ENCODE peak calls at places on chromosomes 2 and 18, in six cellular contexts. One of them, this sample, is unnamed. For H3K4me1, the result is how much of the 10 kb centered on the place peaks cover.

GRCh38 chr2:45769786-45770576 is 118.5 kb downstream of the PRKCE start:
- DNase-seq in endodermal cell: no peak
- DNase-seq in mesendoderm: no peak
- DNase-seq in right cardiac atrium: no peak
- DNase-seq in mucosa of descending colon: no peak
- DNase-seq in thoracic aorta: no peak
- DNase-seq in this sample: no peak

GRCh38 chr2:129716781-129717559 is 262.5 kb upstream of the RAB6C start:
- DNase-seq in mesendoderm: peak
- DNase-seq in thoracic aorta: no peak
- DNase-seq in mucosa of descending colon: no peak
- DNase-seq in endodermal cell: peak
- DNase-seq in right cardiac atrium: no peak
- DNase-seq in this sample: no peak

GRCh38 chr2:235048549-235048948 is 96.7 kb downstream of the SH3BP4 start:
- DNase-seq in endodermal cell: peak
- DNase-seq in mucosa of descending colon: no peak
- DNase-seq in mesendoderm: no peak
- DNase-seq in right cardiac atrium: peak
- DNase-seq in thoracic aorta: no peak
- DNase-seq in this sample: peak

GRCh38 chr2:241869087-241869961 is at the start of gene RTP5:
- DNase-seq in mucosa of descending colon: no peak
- DNase-seq in mesendoderm: no peak
- DNase-seq in endodermal cell: no peak
- DNase-seq in thoracic aorta: no peak
- DNase-seq in right cardiac atrium: peak
- DNase-seq in this sample: no peak

GRCh38 chr2:99677814-99678213 is 188.0 kb upstream of the REV1 start:
- DNase-seq in mesendoderm: no peak
- DNase-seq in right cardiac atrium: no peak
- DNase-seq in mucosa of descending colon: no peak
- DNase-seq in thoracic aorta: no peak
- DNase-seq in endodermal cell: no peak
- DNase-seq in this sample: no peak

GRCh38 chr2:14633451-14634211 is 1.1 kb downstream of the LRATD1 start:
- DNase-seq in mesendoderm: peak
- DNase-seq in right cardiac atrium: peak
- DNase-seq in thoracic aorta: no peak
- DNase-seq in endodermal cell: peak
- DNase-seq in mucosa of descending colon: peak
- DNase-seq in this sample: no peak

GRCh38 chr2:147378403-147378802 is 466.4 kb upstream of the ACVR2A start:
- DNase-seq in endodermal cell: no peak
- DNase-seq in thoracic aorta: no peak
- DNase-seq in mucosa of descending colon: no peak
- DNase-seq in mesendoderm: no peak
- DNase-seq in right cardiac atrium: no peak
- DNase-seq in this sample: no peak

GRCh38 chr2:54838585-54839035 is 115.1 kb downstream of the EML6 start:
- DNase-seq in thoracic aorta: peak
- DNase-seq in right cardiac atrium: peak
- DNase-seq in endodermal cell: peak
- DNase-seq in mesendoderm: peak
- DNase-seq in mucosa of descending colon: peak
- DNase-seq in this sample: peak

GRCh38 chr2:98457045-98457696 is 12.5 kb downstream of the INPP4A start:
- DNase-seq in thoracic aorta: no peak
- DNase-seq in mucosa of descending colon: no peak
- DNase-seq in endodermal cell: peak
- DNase-seq in right cardiac atrium: no peak
- DNase-seq in mesendoderm: no peak
- DNase-seq in this sample: no peak

GRCh38 chr2:199583676-199584075 is 125.9 kb upstream of the SATB2 start:
- DNase-seq in right cardiac atrium: no peak
- DNase-seq in mucosa of descending colon: no peak
- DNase-seq in thoracic aorta: no peak
- DNase-seq in endodermal cell: no peak
- DNase-seq in mesendoderm: no peak
- DNase-seq in this sample: no peak

GRCh38 chr2:23381084-23381483 is 3.9 kb upstream of the KLHL29 start:
- DNase-seq in mucosa of descending colon: no peak
- DNase-seq in endodermal cell: no peak
- DNase-seq in right cardiac atrium: peak
- DNase-seq in thoracic aorta: peak
- DNase-seq in mesendoderm: peak
- DNase-seq in this sample: peak

GRCh38 chr2:241689306-241689705 is 2.7 kb upstream of the DTYMK start:
- DNase-seq in mesendoderm: no peak
- DNase-seq in right cardiac atrium: no peak
- DNase-seq in thoracic aorta: no peak
- DNase-seq in mucosa of descending colon: no peak
- DNase-seq in endodermal cell: no peak
- DNase-seq in this sample: no peak

GRCh38 chr2:56565143-56565542 is 381.4 kb downstream of the CCDC85A start:
- DNase-seq in endodermal cell: no peak
- DNase-seq in right cardiac atrium: no peak
- DNase-seq in thoracic aorta: no peak
- DNase-seq in mucosa of descending colon: no peak
- DNase-seq in mesendoderm: no peak
- DNase-seq in this sample: no peak

GRCh38 chr2:9107168-9108025 is 99.2 kb upstream of the ASAP2 start:
- DNase-seq in endodermal cell: no peak
- DNase-seq in mesendoderm: no peak
- DNase-seq in thoracic aorta: no peak
- DNase-seq in right cardiac atrium: no peak
- DNase-seq in mucosa of descending colon: peak
- DNase-seq in this sample: no peak

GRCh38 chr2:235699576-235699975 is 205.7 kb downstream of the AGAP1 start:
- DNase-seq in endodermal cell: no peak
- DNase-seq in thoracic aorta: no peak
- DNase-seq in mesendoderm: no peak
- DNase-seq in mucosa of descending colon: no peak
- DNase-seq in right cardiac atrium: no peak
- DNase-seq in this sample: no peak

GRCh38 chr2:178238144-178238521 is 43.8 kb downstream of the OSBPL6 start:
- DNase-seq in endodermal cell: no peak
- DNase-seq in mucosa of descending colon: no peak
- DNase-seq in right cardiac atrium: no peak
- DNase-seq in mesendoderm: no peak
- DNase-seq in thoracic aorta: no peak
- DNase-seq in this sample: no peak

GRCh38 chr18:23618862-23619387 is 32.6 kb upstream of the NPC1 start:
- DNase-seq in mucosa of descending colon: peak
- DNase-seq in mesendoderm: peak
- DNase-seq in endodermal cell: peak
- DNase-seq in right cardiac atrium: peak
- DNase-seq in thoracic aorta: no peak
- DNase-seq in this sample: no peak

GRCh38 chr2:122166820-122167219 is 411.4 kb downstream of the TSN start:
- DNase-seq in mesendoderm: no peak
- DNase-seq in mucosa of descending colon: no peak
- DNase-seq in endodermal cell: no peak
- DNase-seq in thoracic aorta: no peak
- DNase-seq in right cardiac atrium: no peak
- DNase-seq in this sample: no peak

GRCh38 chr2:159850789-159851188 is 52.8 kb upstream of the CD302 start:
- DNase-seq in endodermal cell: no peak
- DNase-seq in thoracic aorta: no peak
- DNase-seq in right cardiac atrium: no peak
- DNase-seq in mucosa of descending colon: no peak
- DNase-seq in mesendoderm: no peak
- DNase-seq in this sample: no peak

GRCh38 chr18:58132595-58133191 is 88.7 kb downstream of the NEDD4L start:
- DNase-seq in right cardiac atrium: no peak
- DNase-seq in mucosa of descending colon: no peak
- DNase-seq in thoracic aorta: no peak
- DNase-seq in mesendoderm: no peak
- DNase-seq in endodermal cell: no peak
- DNase-seq in this sample: no peak

GRCh38 chr2:212154392-212154791 is 384.2 kb downstream of the ERBB4 start:
- DNase-seq in mucosa of descending colon: no peak
- DNase-seq in right cardiac atrium: no peak
- DNase-seq in endodermal cell: no peak
- DNase-seq in thoracic aorta: no peak
- DNase-seq in mesendoderm: no peak
- DNase-seq in this sample: no peak

GRCh38 chr18:6741290-6741689 is 11.8 kb downstream of the ARHGAP28 start:
- DNase-seq in mucosa of descending colon: no peak
- DNase-seq in endodermal cell: no peak
- DNase-seq in thoracic aorta: no peak
- DNase-seq in mesendoderm: peak
- DNase-seq in right cardiac atrium: peak
- DNase-seq in this sample: peak

GRCh38 chr18:41058351-41059125 is 896.5 kb upstream of the PIK3C3 start:
- DNase-seq in right cardiac atrium: no peak
- DNase-seq in mucosa of descending colon: no peak
- DNase-seq in endodermal cell: no peak
- DNase-seq in thoracic aorta: no peak
- DNase-seq in mesendoderm: no peak
- DNase-seq in this sample: no peak

GRCh38 chr18:50839996-50840395 is 20.2 kb upstream of the MRO start:
- DNase-seq in mucosa of descending colon: no peak
- DNase-seq in right cardiac atrium: no peak
- DNase-seq in mesendoderm: no peak
- DNase-seq in endodermal cell: no peak
- DNase-seq in thoracic aorta: no peak
- DNase-seq in this sample: no peak

GRCh38 chr18:49021433-49022129 is 70.8 kb upstream of the SMAD7 start:
- DNase-seq in mesendoderm: peak
- DNase-seq in thoracic aorta: no peak
- DNase-seq in right cardiac atrium: peak
- DNase-seq in endodermal cell: peak
- DNase-seq in mucosa of descending colon: peak
- DNase-seq in this sample: peak

GRCh38 chr18:40957533-40958070 is 997.4 kb upstream of the PIK3C3 start:
- DNase-seq in thoracic aorta: no peak
- DNase-seq in mucosa of descending colon: no peak
- DNase-seq in mesendoderm: peak
- DNase-seq in endodermal cell: no peak
- DNase-seq in right cardiac atrium: no peak
- DNase-seq in this sample: no peak

GRCh38 chr2:160269365-160269764 is 69.3 kb upstream of the ITGB6 start:
- DNase-seq in endodermal cell: no peak
- DNase-seq in mesendoderm: no peak
- DNase-seq in right cardiac atrium: peak
- DNase-seq in thoracic aorta: no peak
- DNase-seq in mucosa of descending colon: no peak
- DNase-seq in this sample: no peak

DNA sequence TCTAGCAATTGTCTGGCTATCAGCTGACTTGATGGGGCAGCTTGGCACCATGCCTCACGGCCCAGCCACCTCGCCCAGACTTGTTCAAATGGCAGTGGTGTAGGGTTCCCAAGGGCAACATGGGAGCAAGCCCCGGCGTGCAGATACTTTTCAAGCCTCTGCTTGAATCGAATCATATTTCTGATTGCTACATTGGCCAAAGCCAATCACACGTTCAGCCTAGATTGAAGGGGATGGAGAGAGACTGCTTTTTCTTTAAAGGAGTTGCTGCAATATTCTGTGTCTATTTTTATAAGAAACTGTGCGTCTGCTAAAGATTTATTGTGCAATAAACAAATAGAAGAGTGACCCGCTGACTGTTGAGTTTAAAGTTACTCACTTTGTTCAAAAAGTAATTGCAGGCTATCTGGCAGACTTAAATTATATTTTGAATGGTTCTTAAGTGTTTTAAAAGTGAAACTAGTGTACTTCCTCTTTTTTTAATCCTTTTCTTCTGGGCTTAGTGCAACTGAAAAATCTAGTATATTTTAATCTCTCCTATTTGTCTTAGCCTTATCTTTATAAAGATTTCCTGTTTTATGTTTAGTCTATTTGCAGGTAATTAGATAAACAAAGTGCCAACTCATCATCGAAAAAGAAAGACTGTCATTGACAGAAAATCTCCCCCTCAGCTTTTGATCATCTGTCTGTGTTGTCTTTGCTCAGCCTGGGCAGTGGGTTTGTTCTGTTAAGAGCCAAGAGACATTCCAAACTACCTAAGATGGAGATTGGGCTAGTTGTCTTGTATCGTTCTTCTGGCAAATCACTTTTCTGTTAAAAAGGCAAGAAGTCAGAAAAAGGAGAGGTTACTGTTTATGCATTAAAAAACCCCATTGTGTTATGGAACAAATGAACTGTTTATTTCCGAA is 156.1 kb downstream of the TPGS2 start:
- DNase-seq in mucosa of descending colon: peak
- DNase-seq in thoracic aorta: no peak
- DNase-seq in mesendoderm: no peak
- DNase-seq in right cardiac atrium: peak
- DNase-seq in endodermal cell: no peak
- DNase-seq in this sample: peak
- H3K4me3 ChIP-seq in mucosa of descending colon: no peak
- H3K4me3 ChIP-seq in thoracic aorta: peak
- H3K4me3 ChIP-seq in mesendoderm: no peak
- H3K4me3 ChIP-seq in right cardiac atrium: peak
- H3K4me3 ChIP-seq in endodermal cell: no peak
- H3K4me3 ChIP-seq in this sample: peak

GRCh38 chr2:43307046-43307445 is 80.6 kb upstream of the ZFP36L2 start:
- DNase-seq in right cardiac atrium: no peak
- DNase-seq in endodermal cell: no peak
- DNase-seq in mesendoderm: no peak
- DNase-seq in mucosa of descending colon: no peak
- DNase-seq in thoracic aorta: no peak
- DNase-seq in this sample: no peak
- H3K4me1 ChIP-seq in right cardiac atrium: under half
- H3K4me1 ChIP-seq in endodermal cell: under half
- H3K4me1 ChIP-seq in mesendoderm: under half
- H3K4me1 ChIP-seq in mucosa of descending colon: under half
- H3K4me1 ChIP-seq in thoracic aorta: half or more
- H3K4me1 ChIP-seq in this sample: under half

GRCh38 chr18:56443508-56443907 is 194.9 kb downstream of the TXNL1 start:
- DNase-seq in right cardiac atrium: no peak
- DNase-seq in mucosa of descending colon: no peak
- DNase-seq in endodermal cell: no peak
- DNase-seq in thoracic aorta: no peak
- DNase-seq in mesendoderm: no peak
- DNase-seq in this sample: no peak
- H3K4me3 ChIP-seq in right cardiac atrium: no peak
- H3K4me3 ChIP-seq in mucosa of descending colon: no peak
- H3K4me3 ChIP-seq in endodermal cell: no peak
- H3K4me3 ChIP-seq in thoracic aorta: no peak
- H3K4me3 ChIP-seq in mesendoderm: no peak
- H3K4me3 ChIP-seq in this sample: no peak

GRCh38 chr2:68774569-68775271 is 40.1 kb downstream of the ARHGAP25 start:
- DNase-seq in mesendoderm: no peak
- DNase-seq in endodermal cell: no peak
- DNase-seq in thoracic aorta: no peak
- DNase-seq in right cardiac atrium: peak
- DNase-seq in mucosa of descending colon: peak
- DNase-seq in this sample: peak

GRCh38 chr2:68776124-68776523 is 41.5 kb downstream of the ARHGAP25 start:
- DNase-seq in thoracic aorta: no peak
- DNase-seq in endodermal cell: no peak
- DNase-seq in mesendoderm: no peak
- DNase-seq in right cardiac atrium: no peak
- DNase-seq in mucosa of descending colon: no peak
- DNase-seq in this sample: no peak

GRCh38 chr2:68771211-68771721 is 36.7 kb downstream of the ARHGAP25 start:
- DNase-seq in thoracic aorta: no peak
- DNase-seq in endodermal cell: no peak
- DNase-seq in mucosa of descending colon: no peak
- DNase-seq in mesendoderm: no peak
- DNase-seq in right cardiac atrium: peak
- DNase-seq in this sample: no peak

GRCh38 chr2:68772109-68772508 is 37.5 kb downstream of the ARHGAP25 start:
- DNase-seq in thoracic aorta: no peak
- DNase-seq in endodermal cell: no peak
- DNase-seq in mesendoderm: no peak
- DNase-seq in mucosa of descending colon: no peak
- DNase-seq in right cardiac atrium: no peak
- DNase-seq in this sample: no peak

GRCh38 chr2:68775272-68775847 is 40.7 kb downstream of the ARHGAP25 start:
- DNase-seq in mucosa of descending colon: no peak
- DNase-seq in endodermal cell: no peak
- DNase-seq in mesendoderm: no peak
- DNase-seq in thoracic aorta: no peak
- DNase-seq in right cardiac atrium: no peak
- DNase-seq in this sample: no peak
- H3K4me1 ChIP-seq in mucosa of descending colon: under half
- H3K4me1 ChIP-seq in endodermal cell: under half
- H3K4me1 ChIP-seq in mesendoderm: under half
- H3K4me1 ChIP-seq in thoracic aorta: under half
- H3K4me1 ChIP-seq in right cardiac atrium: under half
- H3K4me1 ChIP-seq in this sample: under half

This sample was measured in tibial artery.